ENCODE peak calls at places on chromosomes 1 and 21, in eight cellular contexts. U is suprapubic skin, O is left ventricle myocardium inferior, X is thoracic aorta, W is cardiac fibroblast, V is RWPE2, G is IMR-90, H is type B pancreatic cell. B is an unnamed sample.

GRCh38 chr21:46340998-46341397 is 17.0 kb downstream of the PCNT start:
- DNase-seq in U (no peak), W (no peak), O (no peak), H (no peak), V (no peak), X (no peak), G (no peak), B (no peak)

GRCh38 chr1:198212126-198212525 is 55.3 kb downstream of the NEK7 start:
- DNase-seq in H (no peak), U (no peak), G (no peak), W (no peak), X (no peak), O (no peak), V (no peak), B (no peak)

GRCh38 chr21:31576428-31576827 is 83.1 kb upstream of the SOD1 start:
- DNase-seq in H (no peak), G (no peak), O (no peak), X (no peak), W (peak; percentile 48), V (no peak), U (no peak), B (no peak)

GRCh38 chr1:170162385-170163226 is 16.8 kb downstream of the NTMT2 start:
- DNase-seq in W (peak; percentile 91), G (peak; percentile 96), H (no peak), X (peak; percentile 22), V (no peak), O (no peak), U (no peak), B (peak; percentile 86)

GRCh38 chr1:52602328-52603300 is at the start of gene GPX7:
- DNase-seq in G (peak; percentile 39), V (no peak), U (no peak), O (peak; percentile 50), X (no peak), W (peak; percentile 56), H (peak; percentile 70), B (no peak)

GRCh38 chr1:245751671-245752070 is 596.9 kb downstream of the KIF26B start:
- DNase-seq in V (no peak), X (no peak), O (no peak), U (no peak), G (no peak), W (no peak), H (no peak), B (no peak)

GRCh38 chr1:88061106-88061829 is 622.8 kb upstream of the PKN2 start:
- DNase-seq in H (no peak), U (no peak), W (peak; percentile 80), O (no peak), V (peak; percentile 64), X (no peak), G (peak; percentile 70), B (no peak)

GRCh38 chr1:113219377-113219776 is 146.4 kb downstream of the LRIG2 start:
- DNase-seq in V (no peak), X (no peak), W (no peak), O (no peak), U (no peak), H (no peak), G (no peak), B (no peak)

GRCh38 chr1:180415985-180416633 is 86.3 kb downstream of the ACBD6 start:
- DNase-seq in V (no peak), W (peak; percentile 75), O (no peak), X (no peak), G (peak; percentile 55), U (no peak), H (no peak), B (no peak)

GRCh38 chr1:1371741-1372711 is 3.0 kb downstream of the AURKAIP1 start:
- DNase-seq in V (no peak), W (peak; percentile 60), U (no peak), O (peak; percentile 72), G (peak; percentile 38), X (no peak), H (peak; percentile 85), B (peak; percentile 94)

GRCh38 chr1:150567717-150568561 is 11.5 kb downstream of the MCL1 start:
- DNase-seq in V (peak; percentile 96), W (peak; percentile 99), G (peak; percentile 98), O (peak; percentile 75), H (no peak), U (peak; percentile 93), X (peak; percentile 69), B (peak; percentile 93)

GRCh38 chr21:41956926-41957729 is 3.3 kb upstream of the C2CD2 start:
- DNase-seq in G (peak; percentile 93), X (no peak), H (no peak), O (no peak), W (peak; percentile 85), V (no peak), U (peak; percentile 60), B (no peak)

GRCh38 chr1:216785760-216786159 is 62.5 kb upstream of the ESRRG start:
- DNase-seq in O (no peak), G (no peak), U (no peak), X (no peak), V (no peak), W (no peak), H (no peak), B (no peak)

GRCh38 chr1:59903136-59903754 is 23.3 kb downstream of the CYP2J2 start:
- DNase-seq in X (no peak), U (no peak), H (no peak), O (no peak), G (no peak), V (no peak), W (peak; percentile 30), B (no peak)

GRCh38 chr1:117928881-117929339 is 511 bp downstream of the GDAP2 start:
- DNase-seq in G (peak; percentile 63), X (peak; percentile 10), V (peak; percentile 57), W (peak; percentile 72), U (peak; percentile 82), O (peak; percentile 48), H (no peak), B (peak; percentile 83)

GRCh38 chr1:161038523-161039153 is at the start of gene TSTD1:
- DNase-seq in O (peak; percentile 52), H (no peak), X (no peak), V (no peak), G (no peak), W (no peak), U (no peak), B (no peak)

GRCh38 chr1:154663656-154664055 is 55.7 kb upstream of the ADAR start:
- DNase-seq in G (no peak), U (no peak), W (no peak), X (no peak), H (no peak), O (no peak), V (no peak), B (no peak)

GRCh38 chr1:26288311-26288941 is 8.5 kb downstream of the SH3BGRL3 start:
- DNase-seq in U (peak; percentile 75), O (no peak), H (no peak), X (no peak), G (peak; percentile 30), V (no peak), W (no peak), B (no peak)

GRCh38 chr1:32869844-32870614 is 683 bp downstream of the FNDC5 start:
- DNase-seq in H (no peak), U (peak; percentile 71), X (no peak), W (no peak), V (no peak), O (no peak), G (no peak), B (no peak)

GRCh38 chr21:17451364-17451869 is 61.4 kb upstream of the CXADR start:
- DNase-seq in H (no peak), G (peak; percentile 89), U (no peak), X (no peak), V (no peak), O (no peak), W (peak; percentile 84), B (no peak)

GRCh38 chr1:6154525-6155319 is 25.4 kb downstream of the CHD5 start:
- DNase-seq in W (no peak), H (no peak), U (no peak), X (no peak), G (no peak), V (no peak), O (no peak), B (no peak)

GRCh38 chr1:151715726-151716404 is 738 bp downstream of the CELF3 start:
- DNase-seq in H (no peak), X (no peak), G (no peak), U (no peak), V (no peak), O (no peak), W (no peak), B (no peak)

GRCh38 chr1:65001238-65001792 is 35.0 kb upstream of the JAK1 start:
- DNase-seq in H (no peak), O (peak; percentile 83), U (peak; percentile 91), W (peak; percentile 55), G (peak; percentile 68), X (peak; percentile 36), V (no peak), B (no peak)

GRCh38 chr1:51564124-51564523 is 45.1 kb upstream of the EPS15 start:
- DNase-seq in G (peak; percentile 74), U (no peak), V (no peak), H (no peak), O (no peak), X (no peak), W (peak; percentile 84), B (no peak)

GRCh38 chr1:20731057-20731991 is 1.2 kb downstream of the SH2D5 start:
- DNase-seq in V (no peak), H (no peak), W (no peak), U (no peak), X (no peak), O (no peak), G (no peak), B (no peak)

GRCh38 chr21:21845901-21846396 is 847.7 kb downstream of the NCAM2 start:
- DNase-seq in O (no peak), G (no peak), W (no peak), V (no peak), X (no peak), U (no peak), H (no peak), B (no peak)

GRCh38 chr1:180154003-180154324 is 705 bp upstream of the QSOX1 start:
- DNase-seq in G (no peak), W (no peak), O (no peak), V (no peak), U (no peak), H (no peak), X (no peak), B (no peak)

GRCh38 chr21:39842741-39843146 is 24.5 kb upstream of the PCP4 start:
- DNase-seq in X (no peak), G (no peak), H (no peak), O (no peak), W (no peak), U (no peak), V (no peak), B (no peak)
- TF ChIP-seq CTCF in X (no peak), G (no peak), H (no peak), O (no peak), W (no peak), U (no peak), V (no peak), B (no peak)

GRCh38 chr1:196144588-196144987 is 463.7 kb downstream of the KCNT2 start:
- DNase-seq in V (no peak), W (no peak), H (no peak), O (no peak), U (no peak), G (no peak), X (no peak), B (no peak)
- TF ChIP-seq CTCF in V (peak; percentile 7), W (no peak), H (no peak), O (no peak), U (no peak), G (no peak), X (no peak), B (no peak)

GRCh38 chr1:213982814-213983588 is 4.8 kb upstream of the PROX1 start:
- DNase-seq in X (no peak), O (peak; percentile 40), U (no peak), W (no peak), V (no peak), G (no peak), H (no peak), B (no peak)
- TF ChIP-seq CTCF in X (no peak), O (peak; percentile 27), U (no peak), W (no peak), V (no peak), G (no peak), H (no peak), B (no peak)

GRCh38 chr1:42657981-42658879 is at the start of gene PPIH:
- DNase-seq in H (peak; percentile 95), X (peak; percentile 79), G (peak; percentile 88), U (peak; percentile 97), W (peak; percentile 91), O (peak; percentile 94), V (peak; percentile 93), B (peak; percentile 96)
- TF ChIP-seq CTCF in H (peak; percentile 66), X (peak; percentile 58), G (peak; percentile 24), U (peak; percentile 34), W (peak; percentile 30), O (peak; percentile 62), V (no peak), B (peak; percentile 26)

B was measured in osteocyte.